ENCODE peak calls at places on chromosome 20, in nine cellular contexts. One of them, this sample, is unnamed.

GRCh38 chr20:12575352-12576095 is 433.2 kb upstream of the SPTLC3 start:
- DNase-seq in CD8-positive, alpha-beta T cell: no peak
- DNase-seq in activated gamma-delta T cell treated with Interleukin-2 at 50 U/mL for 16 hours: no peak
- DNase-seq in GM03348: no peak
- DNase-seq in Right ventricle myocardium superior: peak; percentile 81
- DNase-seq in H4: peak; percentile 93
- DNase-seq in stimulated activated CD4-positive, alpha-beta T cell treated with anti-CD3 and anti-CD28 coated beads, Interleukin-4, amount 100 ng/mL, for 1 hour: no peak
- DNase-seq in stimulated activated naive B cell treated with anti-CD40 and anti-IgM and Interleukin-4, amounts not matched to agents 10 μg/mL and 1 μg/mL and 100 μg/mL, for 72 hours: no peak
- DNase-seq in activated naive CD4-positive, alpha-beta T cell: no peak
- DNase-seq in this sample: no peak

GRCh38 chr20:40651121-40651520 is 37.9 kb downstream of the MAFB start:
- DNase-seq in GM03348: no peak
- DNase-seq in activated naive CD4-positive, alpha-beta T cell: no peak
- DNase-seq in Right ventricle myocardium superior: no peak
- DNase-seq in stimulated activated naive B cell treated with anti-CD40 and anti-IgM and Interleukin-4, amounts not matched to agents 10 μg/mL and 1 μg/mL and 100 μg/mL, for 72 hours: no peak
- DNase-seq in CD8-positive, alpha-beta T cell: no peak
- DNase-seq in stimulated activated CD4-positive, alpha-beta T cell treated with anti-CD3 and anti-CD28 coated beads, Interleukin-4, amount 100 ng/mL, for 1 hour: no peak
- DNase-seq in activated gamma-delta T cell treated with Interleukin-2 at 50 U/mL for 16 hours: no peak
- DNase-seq in H4: no peak
- DNase-seq in this sample: no peak

GRCh38 chr20:6623989-6624388 is 143.5 kb upstream of the BMP2 start:
- DNase-seq in activated gamma-delta T cell treated with Interleukin-2 at 50 U/mL for 16 hours: no peak
- DNase-seq in GM03348: no peak
- DNase-seq in Right ventricle myocardium superior: no peak
- DNase-seq in CD8-positive, alpha-beta T cell: no peak
- DNase-seq in stimulated activated CD4-positive, alpha-beta T cell treated with anti-CD3 and anti-CD28 coated beads, Interleukin-4, amount 100 ng/mL, for 1 hour: no peak
- DNase-seq in stimulated activated naive B cell treated with anti-CD40 and anti-IgM and Interleukin-4, amounts not matched to agents 10 μg/mL and 1 μg/mL and 100 μg/mL, for 72 hours: no peak
- DNase-seq in H4: no peak
- DNase-seq in activated naive CD4-positive, alpha-beta T cell: no peak
- DNase-seq in this sample: peak; percentile 66

GRCh38 chr20:41145821-41146620 is 8.7 kb downstream of the PLCG1 start:
- DNase-seq in CD8-positive, alpha-beta T cell: no peak
- DNase-seq in Right ventricle myocardium superior: peak; percentile 73
- DNase-seq in activated gamma-delta T cell treated with Interleukin-2 at 50 U/mL for 16 hours: no peak
- DNase-seq in H4: no peak
- DNase-seq in activated naive CD4-positive, alpha-beta T cell: no peak
- DNase-seq in stimulated activated naive B cell treated with anti-CD40 and anti-IgM and Interleukin-4, amounts not matched to agents 10 μg/mL and 1 μg/mL and 100 μg/mL, for 72 hours: no peak
- DNase-seq in GM03348: peak; percentile 29
- DNase-seq in stimulated activated CD4-positive, alpha-beta T cell treated with anti-CD3 and anti-CD28 coated beads, Interleukin-4, amount 100 ng/mL, for 1 hour: no peak
- DNase-seq in this sample: no peak

GRCh38 chr20:7113577-7114466 is 346.3 kb downstream of the BMP2 start:
- DNase-seq in stimulated activated naive B cell treated with anti-CD40 and anti-IgM and Interleukin-4, amounts not matched to agents 10 μg/mL and 1 μg/mL and 100 μg/mL, for 72 hours: no peak
- DNase-seq in CD8-positive, alpha-beta T cell: no peak
- DNase-seq in Right ventricle myocardium superior: peak; percentile 50
- DNase-seq in GM03348: peak; percentile 5
- DNase-seq in activated gamma-delta T cell treated with Interleukin-2 at 50 U/mL for 16 hours: no peak
- DNase-seq in H4: peak; percentile 63
- DNase-seq in stimulated activated CD4-positive, alpha-beta T cell treated with anti-CD3 and anti-CD28 coated beads, Interleukin-4, amount 100 ng/mL, for 1 hour: no peak
- DNase-seq in activated naive CD4-positive, alpha-beta T cell: no peak
- DNase-seq in this sample: no peak

GRCh38 chr20:49685809-49686208 is 27.9 kb downstream of the B4GALT5 start:
- DNase-seq in activated gamma-delta T cell treated with Interleukin-2 at 50 U/mL for 16 hours: no peak
- DNase-seq in stimulated activated naive B cell treated with anti-CD40 and anti-IgM and Interleukin-4, amounts not matched to agents 10 μg/mL and 1 μg/mL and 100 μg/mL, for 72 hours: no peak
- DNase-seq in activated naive CD4-positive, alpha-beta T cell: no peak
- DNase-seq in Right ventricle myocardium superior: no peak
- DNase-seq in H4: peak; percentile 33
- DNase-seq in stimulated activated CD4-positive, alpha-beta T cell treated with anti-CD3 and anti-CD28 coated beads, Interleukin-4, amount 100 ng/mL, for 1 hour: no peak
- DNase-seq in CD8-positive, alpha-beta T cell: no peak
- DNase-seq in GM03348: peak; percentile 72
- DNase-seq in this sample: no peak

GRCh38 chr20:56371977-56372376 is 13.2 kb downstream of the FAM210B start:
- DNase-seq in activated naive CD4-positive, alpha-beta T cell: no peak
- DNase-seq in CD8-positive, alpha-beta T cell: no peak
- DNase-seq in activated gamma-delta T cell treated with Interleukin-2 at 50 U/mL for 16 hours: no peak
- DNase-seq in stimulated activated CD4-positive, alpha-beta T cell treated with anti-CD3 and anti-CD28 coated beads, Interleukin-4, amount 100 ng/mL, for 1 hour: no peak
- DNase-seq in GM03348: no peak
- DNase-seq in H4: no peak
- DNase-seq in Right ventricle myocardium superior: no peak
- DNase-seq in stimulated activated naive B cell treated with anti-CD40 and anti-IgM and Interleukin-4, amounts not matched to agents 10 μg/mL and 1 μg/mL and 100 μg/mL, for 72 hours: no peak
- DNase-seq in this sample: no peak

GRCh38 chr20:5522422-5522821 is 205.7 kb upstream of the PROKR2 start:
- DNase-seq in activated naive CD4-positive, alpha-beta T cell: no peak
- DNase-seq in GM03348: no peak
- DNase-seq in stimulated activated naive B cell treated with anti-CD40 and anti-IgM and Interleukin-4, amounts not matched to agents 10 μg/mL and 1 μg/mL and 100 μg/mL, for 72 hours: no peak
- DNase-seq in H4: no peak
- DNase-seq in CD8-positive, alpha-beta T cell: no peak
- DNase-seq in stimulated activated CD4-positive, alpha-beta T cell treated with anti-CD3 and anti-CD28 coated beads, Interleukin-4, amount 100 ng/mL, for 1 hour: no peak
- DNase-seq in activated gamma-delta T cell treated with Interleukin-2 at 50 U/mL for 16 hours: no peak
- DNase-seq in Right ventricle myocardium superior: no peak
- DNase-seq in this sample: no peak

GRCh38 chr20:41352666-41353065 is 12.0 kb downstream of the LPIN3 start:
- DNase-seq in CD8-positive, alpha-beta T cell: no peak
- DNase-seq in activated naive CD4-positive, alpha-beta T cell: no peak
- DNase-seq in GM03348: no peak
- DNase-seq in Right ventricle myocardium superior: no peak
- DNase-seq in stimulated activated CD4-positive, alpha-beta T cell treated with anti-CD3 and anti-CD28 coated beads, Interleukin-4, amount 100 ng/mL, for 1 hour: no peak
- DNase-seq in activated gamma-delta T cell treated with Interleukin-2 at 50 U/mL for 16 hours: no peak
- DNase-seq in H4: no peak
- DNase-seq in stimulated activated naive B cell treated with anti-CD40 and anti-IgM and Interleukin-4, amounts not matched to agents 10 μg/mL and 1 μg/mL and 100 μg/mL, for 72 hours: no peak
- DNase-seq in this sample: no peak

GRCh38 chr20:18314786-18315406 is 26.6 kb downstream of the ZNF133 start:
- DNase-seq in H4: no peak
- DNase-seq in stimulated activated naive B cell treated with anti-CD40 and anti-IgM and Interleukin-4, amounts not matched to agents 10 μg/mL and 1 μg/mL and 100 μg/mL, for 72 hours: no peak
- DNase-seq in Right ventricle myocardium superior: no peak
- DNase-seq in activated naive CD4-positive, alpha-beta T cell: no peak
- DNase-seq in stimulated activated CD4-positive, alpha-beta T cell treated with anti-CD3 and anti-CD28 coated beads, Interleukin-4, amount 100 ng/mL, for 1 hour: no peak
- DNase-seq in activated gamma-delta T cell treated with Interleukin-2 at 50 U/mL for 16 hours: no peak
- DNase-seq in GM03348: peak; percentile 60
- DNase-seq in CD8-positive, alpha-beta T cell: no peak
- DNase-seq in this sample: no peak

GRCh38 chr20:44959082-44959895 is 908 bp downstream of the TOMM34 start:
- DNase-seq in Right ventricle myocardium superior: no peak
- DNase-seq in CD8-positive, alpha-beta T cell: peak; percentile 26
- DNase-seq in activated naive CD4-positive, alpha-beta T cell: peak; percentile 20
- DNase-seq in H4: peak; percentile 39
- DNase-seq in GM03348: peak; percentile 45
- DNase-seq in activated gamma-delta T cell treated with Interleukin-2 at 50 U/mL for 16 hours: peak; percentile 43
- DNase-seq in stimulated activated CD4-positive, alpha-beta T cell treated with anti-CD3 and anti-CD28 coated beads, Interleukin-4, amount 100 ng/mL, for 1 hour: peak; percentile 78
- DNase-seq in stimulated activated naive B cell treated with anti-CD40 and anti-IgM and Interleukin-4, amounts not matched to agents 10 μg/mL and 1 μg/mL and 100 μg/mL, for 72 hours: peak; percentile 26
- DNase-seq in this sample: no peak

GRCh38 chr20:64156136-64156885 is 7.9 kb upstream of the MYT1 start:
- DNase-seq in stimulated activated naive B cell treated with anti-CD40 and anti-IgM and Interleukin-4, amounts not matched to agents 10 μg/mL and 1 μg/mL and 100 μg/mL, for 72 hours: no peak
- DNase-seq in GM03348: no peak
- DNase-seq in stimulated activated CD4-positive, alpha-beta T cell treated with anti-CD3 and anti-CD28 coated beads, Interleukin-4, amount 100 ng/mL, for 1 hour: no peak
- DNase-seq in H4: no peak
- DNase-seq in activated naive CD4-positive, alpha-beta T cell: no peak
- DNase-seq in activated gamma-delta T cell treated with Interleukin-2 at 50 U/mL for 16 hours: no peak
- DNase-seq in Right ventricle myocardium superior: no peak
- DNase-seq in CD8-positive, alpha-beta T cell: no peak
- DNase-seq in this sample: no peak

GRCh38 chr20:24970030-24970553 is 21.0 kb downstream of the CST7 start:
- DNase-seq in GM03348: no peak
- DNase-seq in CD8-positive, alpha-beta T cell: no peak
- DNase-seq in stimulated activated CD4-positive, alpha-beta T cell treated with anti-CD3 and anti-CD28 coated beads, Interleukin-4, amount 100 ng/mL, for 1 hour: no peak
- DNase-seq in Right ventricle myocardium superior: no peak
- DNase-seq in H4: no peak
- DNase-seq in activated naive CD4-positive, alpha-beta T cell: no peak
- DNase-seq in activated gamma-delta T cell treated with Interleukin-2 at 50 U/mL for 16 hours: no peak
- DNase-seq in stimulated activated naive B cell treated with anti-CD40 and anti-IgM and Interleukin-4, amounts not matched to agents 10 μg/mL and 1 μg/mL and 100 μg/mL, for 72 hours: no peak
- DNase-seq in this sample: no peak

GRCh38 chr20:59933849-59934585 is 580 bp upstream of the SYCP2 start:
- DNase-seq in activated gamma-delta T cell treated with Interleukin-2 at 50 U/mL for 16 hours: peak; percentile 77
- DNase-seq in Right ventricle myocardium superior: peak; percentile 90
- DNase-seq in stimulated activated CD4-positive, alpha-beta T cell treated with anti-CD3 and anti-CD28 coated beads, Interleukin-4, amount 100 ng/mL, for 1 hour: peak; percentile 82
- DNase-seq in activated naive CD4-positive, alpha-beta T cell: peak; percentile 48
- DNase-seq in GM03348: peak; percentile 96
- DNase-seq in CD8-positive, alpha-beta T cell: peak; percentile 72
- DNase-seq in stimulated activated naive B cell treated with anti-CD40 and anti-IgM and Interleukin-4, amounts not matched to agents 10 μg/mL and 1 μg/mL and 100 μg/mL, for 72 hours: peak; percentile 68
- DNase-seq in H4: no peak
- DNase-seq in this sample: no peak

GRCh38 chr20:31515775-31516107 is 1.5 kb downstream of the HM13 start:
- DNase-seq in H4: no peak
- DNase-seq in GM03348: no peak
- DNase-seq in CD8-positive, alpha-beta T cell: no peak
- DNase-seq in activated naive CD4-positive, alpha-beta T cell: no peak
- DNase-seq in stimulated activated CD4-positive, alpha-beta T cell treated with anti-CD3 and anti-CD28 coated beads, Interleukin-4, amount 100 ng/mL, for 1 hour: no peak
- DNase-seq in stimulated activated naive B cell treated with anti-CD40 and anti-IgM and Interleukin-4, amounts not matched to agents 10 μg/mL and 1 μg/mL and 100 μg/mL, for 72 hours: no peak
- DNase-seq in Right ventricle myocardium superior: no peak
- DNase-seq in activated gamma-delta T cell treated with Interleukin-2 at 50 U/mL for 16 hours: no peak
- DNase-seq in this sample: no peak

GRCh38 chr20:58850693-58851174 is at the start of gene GNAS-AS1:
- DNase-seq in activated naive CD4-positive, alpha-beta T cell: peak; percentile 60
- DNase-seq in stimulated activated naive B cell treated with anti-CD40 and anti-IgM and Interleukin-4, amounts not matched to agents 10 μg/mL and 1 μg/mL and 100 μg/mL, for 72 hours: peak; percentile 78
- DNase-seq in stimulated activated CD4-positive, alpha-beta T cell treated with anti-CD3 and anti-CD28 coated beads, Interleukin-4, amount 100 ng/mL, for 1 hour: peak; percentile 84
- DNase-seq in activated gamma-delta T cell treated with Interleukin-2 at 50 U/mL for 16 hours: peak; percentile 58
- DNase-seq in H4: peak; percentile 77
- DNase-seq in GM03348: peak; percentile 97
- DNase-seq in Right ventricle myocardium superior: peak; percentile 89
- DNase-seq in CD8-positive, alpha-beta T cell: peak; percentile 71
- DNase-seq in this sample: peak; percentile 53

GRCh38 chr20:31527266-31527665 is 13.0 kb downstream of the HM13 start:
- DNase-seq in GM03348: no peak
- DNase-seq in Right ventricle myocardium superior: no peak
- DNase-seq in stimulated activated naive B cell treated with anti-CD40 and anti-IgM and Interleukin-4, amounts not matched to agents 10 μg/mL and 1 μg/mL and 100 μg/mL, for 72 hours: no peak
- DNase-seq in H4: no peak
- DNase-seq in activated naive CD4-positive, alpha-beta T cell: no peak
- DNase-seq in CD8-positive, alpha-beta T cell: no peak
- DNase-seq in activated gamma-delta T cell treated with Interleukin-2 at 50 U/mL for 16 hours: no peak
- DNase-seq in stimulated activated CD4-positive, alpha-beta T cell treated with anti-CD3 and anti-CD28 coated beads, Interleukin-4, amount 100 ng/mL, for 1 hour: no peak
- DNase-seq in this sample: no peak

GRCh38 chr20:57396212-57396611 is 5.0 kb downstream of the RBM38 start:
- DNase-seq in GM03348: no peak
- DNase-seq in Right ventricle myocardium superior: peak; percentile 44
- DNase-seq in stimulated activated CD4-positive, alpha-beta T cell treated with anti-CD3 and anti-CD28 coated beads, Interleukin-4, amount 100 ng/mL, for 1 hour: no peak
- DNase-seq in stimulated activated naive B cell treated with anti-CD40 and anti-IgM and Interleukin-4, amounts not matched to agents 10 μg/mL and 1 μg/mL and 100 μg/mL, for 72 hours: no peak
- DNase-seq in CD8-positive, alpha-beta T cell: no peak
- DNase-seq in activated gamma-delta T cell treated with Interleukin-2 at 50 U/mL for 16 hours: no peak
- DNase-seq in H4: no peak
- DNase-seq in activated naive CD4-positive, alpha-beta T cell: no peak
- DNase-seq in this sample: no peak

GRCh38 chr20:3995067-3995748 is 20.1 kb downstream of the RNF24 start:
- DNase-seq in GM03348: peak; percentile 39
- DNase-seq in stimulated activated naive B cell treated with anti-CD40 and anti-IgM and Interleukin-4, amounts not matched to agents 10 μg/mL and 1 μg/mL and 100 μg/mL, for 72 hours: no peak
- DNase-seq in Right ventricle myocardium superior: no peak
- DNase-seq in CD8-positive, alpha-beta T cell: no peak
- DNase-seq in activated gamma-delta T cell treated with Interleukin-2 at 50 U/mL for 16 hours: no peak
- DNase-seq in stimulated activated CD4-positive, alpha-beta T cell treated with anti-CD3 and anti-CD28 coated beads, Interleukin-4, amount 100 ng/mL, for 1 hour: no peak
- DNase-seq in activated naive CD4-positive, alpha-beta T cell: no peak
- DNase-seq in H4: no peak
- DNase-seq in this sample: no peak

GRCh38 chr20:58650181-58650775 is 805 bp upstream of the STX16 start:
- DNase-seq in stimulated activated CD4-positive, alpha-beta T cell treated with anti-CD3 and anti-CD28 coated beads, Interleukin-4, amount 100 ng/mL, for 1 hour: peak; percentile 55
- DNase-seq in stimulated activated naive B cell treated with anti-CD40 and anti-IgM and Interleukin-4, amounts not matched to agents 10 μg/mL and 1 μg/mL and 100 μg/mL, for 72 hours: peak; percentile 17
- DNase-seq in activated naive CD4-positive, alpha-beta T cell: no peak
- DNase-seq in H4: no peak
- DNase-seq in GM03348: peak; percentile 52
- DNase-seq in CD8-positive, alpha-beta T cell: no peak
- DNase-seq in Right ventricle myocardium superior: peak; percentile 57
- DNase-seq in activated gamma-delta T cell treated with Interleukin-2 at 50 U/mL for 16 hours: peak; percentile 21
- DNase-seq in this sample: no peak